ENCODE peak calls at places on chromosomes 5 and 9, in seven cellular contexts. One of them, this sample, is unnamed.

GRCh38 chr9:105415344-105415980 is 32.4 kb upstream of the FSD1L start:
- DNase-seq in fibroblast of pulmonary artery: peak; percentile 70
- DNase-seq in hepatocyte: peak; percentile 84
- DNase-seq in Calu3: peak; percentile 41
- DNase-seq in PC-9: peak; percentile 45
- DNase-seq in WTC11: peak; percentile 75
- DNase-seq in PC-3: peak; percentile 56
- DNase-seq in this sample: no peak

GRCh38 chr5:150562832-150563231 is 54.9 kb downstream of the NDST1 start:
- DNase-seq in Calu3: peak; percentile 68
- DNase-seq in fibroblast of pulmonary artery: peak; percentile 84
- DNase-seq in PC-3: peak; percentile 83
- DNase-seq in hepatocyte: peak; percentile 52
- DNase-seq in WTC11: peak; percentile 39
- DNase-seq in PC-9: peak; percentile 56
- DNase-seq in this sample: no peak

GRCh38 chr9:122386316-122386872 is 15.6 kb downstream of the PTGS1 start:
- DNase-seq in PC-9: no peak
- DNase-seq in WTC11: no peak
- DNase-seq in PC-3: no peak
- DNase-seq in hepatocyte: no peak
- DNase-seq in Calu3: no peak
- DNase-seq in fibroblast of pulmonary artery: no peak
- DNase-seq in this sample: peak; percentile 67

GRCh38 chr9:104780796-104781395 is 17.0 kb downstream of the NIPSNAP3B start:
- DNase-seq in hepatocyte: no peak
- DNase-seq in PC-3: peak; percentile 75
- DNase-seq in WTC11: no peak
- DNase-seq in PC-9: no peak
- DNase-seq in Calu3: peak; percentile 13
- DNase-seq in fibroblast of pulmonary artery: peak; percentile 49
- DNase-seq in this sample: no peak

GRCh38 chr5:154196955-154197652 is 6.6 kb downstream of the GALNT10 start:
- DNase-seq in Calu3: no peak
- DNase-seq in PC-3: no peak
- DNase-seq in hepatocyte: peak; percentile 65
- DNase-seq in fibroblast of pulmonary artery: peak; percentile 72
- DNase-seq in WTC11: no peak
- DNase-seq in PC-9: no peak
- DNase-seq in this sample: no peak

GRCh38 chr9:119026120-119026519 is 343.1 kb downstream of the BRINP1 start:
- DNase-seq in PC-3: no peak
- DNase-seq in fibroblast of pulmonary artery: no peak
- DNase-seq in hepatocyte: no peak
- DNase-seq in WTC11: no peak
- DNase-seq in Calu3: no peak
- DNase-seq in PC-9: no peak
- DNase-seq in this sample: no peak

GRCh38 chr5:173746050-173746449 is 129.6 kb upstream of the BOD1 start:
- DNase-seq in hepatocyte: no peak
- DNase-seq in fibroblast of pulmonary artery: no peak
- DNase-seq in PC-9: peak; percentile 52
- DNase-seq in Calu3: peak; percentile 41
- DNase-seq in WTC11: no peak
- DNase-seq in PC-3: peak; percentile 72
- DNase-seq in this sample: no peak

GRCh38 chr5:59607126-59607807 is 286.3 kb downstream of the PDE4D start:
- DNase-seq in fibroblast of pulmonary artery: no peak
- DNase-seq in PC-9: no peak
- DNase-seq in hepatocyte: no peak
- DNase-seq in PC-3: no peak
- DNase-seq in Calu3: no peak
- DNase-seq in WTC11: no peak
- DNase-seq in this sample: no peak

GRCh38 chr5:30749971-30750370 is 443.5 kb upstream of the CDH6 start:
- DNase-seq in Calu3: no peak
- DNase-seq in WTC11: no peak
- DNase-seq in PC-9: no peak
- DNase-seq in hepatocyte: no peak
- DNase-seq in fibroblast of pulmonary artery: no peak
- DNase-seq in PC-3: peak; percentile 16
- DNase-seq in this sample: no peak

GRCh38 chr5:61328791-61329617 is 3.1 kb upstream of the ZSWIM6 start:
- DNase-seq in WTC11: no peak
- DNase-seq in PC-3: no peak
- DNase-seq in fibroblast of pulmonary artery: no peak
- DNase-seq in Calu3: no peak
- DNase-seq in hepatocyte: no peak
- DNase-seq in PC-9: no peak
- DNase-seq in this sample: no peak

GRCh38 chr5:956941-957729 is 51.5 kb upstream of the NKD2 start:
- DNase-seq in Calu3: peak; percentile 65
- DNase-seq in hepatocyte: peak; percentile 67
- DNase-seq in fibroblast of pulmonary artery: peak; percentile 93
- DNase-seq in PC-3: peak; percentile 77
- DNase-seq in WTC11: peak; percentile 34
- DNase-seq in PC-9: peak; percentile 51
- DNase-seq in this sample: peak; percentile 87

GRCh38 chr9:124511426-124511840 is 4.2 kb upstream of the NR5A1 start:
- DNase-seq in fibroblast of pulmonary artery: no peak
- DNase-seq in PC-3: no peak
- DNase-seq in PC-9: no peak
- DNase-seq in WTC11: no peak
- DNase-seq in Calu3: no peak
- DNase-seq in hepatocyte: no peak
- DNase-seq in this sample: no peak

GRCh38 chr5:178454308-178454707 is 135.9 kb downstream of the COL23A1 start:
- DNase-seq in PC-9: no peak
- DNase-seq in PC-3: no peak
- DNase-seq in WTC11: no peak
- DNase-seq in Calu3: no peak
- DNase-seq in fibroblast of pulmonary artery: no peak
- DNase-seq in hepatocyte: no peak
- DNase-seq in this sample: no peak

GRCh38 chr5:31663519-31663918 is 24.6 kb downstream of the PDZD2 start:
- DNase-seq in hepatocyte: no peak
- DNase-seq in Calu3: no peak
- DNase-seq in fibroblast of pulmonary artery: peak; percentile 3
- DNase-seq in PC-3: peak; percentile 30
- DNase-seq in PC-9: no peak
- DNase-seq in WTC11: no peak
- DNase-seq in this sample: no peak

GRCh38 chr5:82176115-82176514 is 102.0 kb downstream of the RPS23 start:
- DNase-seq in WTC11: no peak
- DNase-seq in PC-3: peak; percentile 34
- DNase-seq in Calu3: no peak
- DNase-seq in hepatocyte: no peak
- DNase-seq in PC-9: no peak
- DNase-seq in fibroblast of pulmonary artery: peak; percentile 20
- DNase-seq in this sample: no peak

GRCh38 chr9:129073404-129073803 is 7.5 kb upstream of the DOLPP1 start:
- DNase-seq in Calu3: no peak
- DNase-seq in PC-9: no peak
- DNase-seq in PC-3: no peak
- DNase-seq in WTC11: no peak
- DNase-seq in fibroblast of pulmonary artery: no peak
- DNase-seq in hepatocyte: no peak
- DNase-seq in this sample: no peak

GRCh38 chr5:132949151-132949550 is 14.3 kb downstream of the AFF4 start:
- DNase-seq in hepatocyte: no peak
- DNase-seq in PC-9: no peak
- DNase-seq in WTC11: no peak
- DNase-seq in fibroblast of pulmonary artery: peak; percentile 30
- DNase-seq in Calu3: no peak
- DNase-seq in PC-3: no peak
- DNase-seq in this sample: no peak

GRCh38 chr9:36772449-36773370 is 200.0 kb downstream of the MELK start:
- DNase-seq in Calu3: no peak
- DNase-seq in WTC11: no peak
- DNase-seq in PC-3: peak; percentile 29
- DNase-seq in hepatocyte: peak; percentile 52
- DNase-seq in PC-9: no peak
- DNase-seq in fibroblast of pulmonary artery: peak; percentile 43
- DNase-seq in this sample: no peak

GRCh38 chr9:73141282-73141681 is 10.4 kb upstream of the ANXA1 start:
- DNase-seq in fibroblast of pulmonary artery: no peak
- DNase-seq in hepatocyte: no peak
- DNase-seq in PC-9: no peak
- DNase-seq in WTC11: no peak
- DNase-seq in PC-3: no peak
- DNase-seq in Calu3: no peak
- DNase-seq in this sample: no peak

GRCh38 chr5:4294878-4295277 is 699.2 kb downstream of the IRX1 start:
- DNase-seq in fibroblast of pulmonary artery: no peak
- DNase-seq in Calu3: no peak
- DNase-seq in WTC11: no peak
- DNase-seq in hepatocyte: no peak
- DNase-seq in PC-9: no peak
- DNase-seq in PC-3: no peak
- DNase-seq in this sample: no peak

GRCh38 chr5:31385774-31386537 is 145.9 kb downstream of the DROSHA start:
- DNase-seq in WTC11: no peak
- DNase-seq in fibroblast of pulmonary artery: no peak
- DNase-seq in Calu3: peak; percentile 34
- DNase-seq in hepatocyte: no peak
- DNase-seq in PC-9: peak; percentile 70
- DNase-seq in PC-3: peak; percentile 55
- DNase-seq in this sample: no peak

DNA sequence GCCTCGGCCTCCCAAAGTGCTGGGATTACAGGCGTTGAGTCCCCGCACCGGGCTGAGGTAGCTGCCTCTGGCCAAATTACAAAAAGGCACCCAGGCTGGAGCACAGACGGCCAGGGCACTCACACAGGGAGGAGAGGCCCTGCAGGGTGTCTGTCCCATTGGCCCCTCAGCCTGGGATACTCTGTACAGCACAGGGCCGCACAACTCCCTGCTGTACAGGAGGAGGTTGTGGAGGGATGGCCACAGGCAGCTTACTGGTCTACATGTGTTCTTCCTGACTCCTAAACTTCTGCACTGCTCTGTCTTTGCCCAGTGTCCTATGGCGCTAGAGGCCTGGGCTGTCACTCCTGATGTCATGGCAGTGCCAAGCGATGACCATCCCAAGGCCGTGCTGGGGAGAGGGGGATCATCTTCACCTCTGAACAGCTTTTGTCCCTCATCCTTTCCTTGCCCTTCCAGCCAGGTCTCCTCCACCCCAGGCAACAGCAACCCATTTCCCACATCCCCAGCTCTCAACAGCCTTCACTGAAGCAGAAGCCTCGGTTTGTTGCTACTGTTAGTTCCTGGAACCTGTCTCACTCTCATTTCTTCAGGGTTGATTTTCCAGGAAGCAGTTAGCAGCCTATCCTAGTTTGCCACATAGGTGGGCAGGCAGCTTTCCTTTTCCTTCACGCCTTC is 1.8 kb upstream of the CNOT6 start:
- DNase-seq in PC-3: no peak
- DNase-seq in WTC11: no peak
- DNase-seq in hepatocyte: no peak
- DNase-seq in PC-9: no peak
- DNase-seq in fibroblast of pulmonary artery: no peak
- DNase-seq in Calu3: no peak
- DNase-seq in this sample: no peak
- TF ChIP-seq CTCF in PC-3: no peak
- TF ChIP-seq CTCF in WTC11: no peak
- TF ChIP-seq CTCF in hepatocyte: no peak
- TF ChIP-seq CTCF in PC-9: no peak
- TF ChIP-seq CTCF in fibroblast of pulmonary artery: no peak
- TF ChIP-seq CTCF in Calu3: no peak
- TF ChIP-seq CTCF in this sample: no peak

DNA sequence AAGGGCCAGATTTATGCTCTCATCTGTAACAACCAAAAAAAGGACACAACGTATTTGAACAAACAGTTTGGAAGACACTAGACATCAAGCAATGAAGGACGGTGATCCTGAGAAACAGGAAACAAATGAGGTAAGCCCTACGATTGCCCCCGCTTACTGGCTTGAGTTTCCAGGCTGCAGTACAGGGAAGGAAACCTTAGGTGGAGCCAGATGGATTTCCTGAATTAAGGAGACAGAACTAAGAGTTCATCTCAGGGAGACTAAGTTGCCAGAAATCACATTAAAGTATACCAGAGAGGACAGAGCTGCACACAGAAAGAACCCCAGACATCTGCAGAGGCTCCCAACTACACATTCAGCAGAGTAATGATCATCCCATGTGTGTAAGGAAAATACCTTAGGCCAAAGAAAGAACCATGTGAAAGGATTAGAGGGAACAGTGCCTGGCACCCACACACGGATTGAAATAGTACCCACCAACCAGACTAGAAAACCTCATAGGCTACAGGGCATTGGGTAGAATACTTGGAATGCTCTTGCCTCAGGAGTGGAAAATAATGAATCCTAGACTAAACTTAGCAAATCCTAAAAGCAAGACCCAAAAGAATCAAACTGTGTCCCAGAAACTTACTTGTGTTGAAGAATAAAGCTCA is 99.3 kb upstream of the NIPBL start:
- DNase-seq in PC-9: peak; percentile 10
- DNase-seq in WTC11: peak; percentile 46
- DNase-seq in hepatocyte: peak; percentile 75
- DNase-seq in Calu3: peak; percentile 22
- DNase-seq in fibroblast of pulmonary artery: peak; percentile 53
- DNase-seq in PC-3: peak; percentile 49
- DNase-seq in this sample: no peak
- TF ChIP-seq CTCF in PC-9: peak; percentile 45
- TF ChIP-seq CTCF in WTC11: peak; percentile 21
- TF ChIP-seq CTCF in hepatocyte: peak; percentile 48
- TF ChIP-seq CTCF in Calu3: peak; percentile 13
- TF ChIP-seq CTCF in fibroblast of pulmonary artery: peak; percentile 55
- TF ChIP-seq CTCF in PC-3: peak; percentile 48
- TF ChIP-seq CTCF in this sample: peak; percentile 54

GRCh38 chr5:7094626-7095025 is 301.3 kb upstream of the ADCY2 start:
- DNase-seq in fibroblast of pulmonary artery: no peak
- DNase-seq in PC-3: peak; percentile 49
- DNase-seq in WTC11: peak; percentile 61
- DNase-seq in PC-9: peak; percentile 10
- DNase-seq in Calu3: no peak
- DNase-seq in hepatocyte: peak; percentile 65
- DNase-seq in this sample: no peak

DNA sequence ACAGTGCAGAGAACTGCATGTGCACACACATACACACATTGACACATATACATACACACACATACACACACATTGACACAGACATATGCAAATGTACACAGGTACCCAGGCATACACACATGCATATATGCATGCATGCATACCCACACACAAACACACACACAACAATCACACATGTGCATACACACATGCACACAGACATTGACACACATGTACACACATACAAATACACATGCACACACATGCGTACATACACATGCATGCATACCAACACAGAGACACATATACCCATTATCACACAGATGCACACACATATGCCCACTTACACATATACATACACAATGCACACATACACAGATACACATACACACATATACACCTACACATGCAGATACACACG is 299.6 kb upstream of the ADCY2 start:
- DNase-seq in WTC11: no peak
- DNase-seq in PC-3: no peak
- DNase-seq in Calu3: no peak
- DNase-seq in fibroblast of pulmonary artery: no peak
- DNase-seq in PC-9: no peak
- DNase-seq in hepatocyte: no peak
- DNase-seq in this sample: no peak
- TF ChIP-seq CTCF in WTC11: no peak
- TF ChIP-seq CTCF in PC-3: no peak
- TF ChIP-seq CTCF in Calu3: no peak
- TF ChIP-seq CTCF in fibroblast of pulmonary artery: no peak
- TF ChIP-seq CTCF in PC-9: no peak
- TF ChIP-seq CTCF in hepatocyte: no peak
- TF ChIP-seq CTCF in this sample: no peak

GRCh38 chr9:137227853-137228514 is 682 bp downstream of the RNF224 start:
- DNase-seq in WTC11: no peak
- DNase-seq in fibroblast of pulmonary artery: no peak
- DNase-seq in PC-3: no peak
- DNase-seq in Calu3: no peak
- DNase-seq in PC-9: peak; percentile 67
- DNase-seq in hepatocyte: no peak
- DNase-seq in this sample: no peak
- TF ChIP-seq CTCF in WTC11: no peak
- TF ChIP-seq CTCF in fibroblast of pulmonary artery: no peak
- TF ChIP-seq CTCF in PC-3: no peak
- TF ChIP-seq CTCF in Calu3: no peak
- TF ChIP-seq CTCF in PC-9: no peak
- TF ChIP-seq CTCF in hepatocyte: no peak
- TF ChIP-seq CTCF in this sample: no peak

This sample was measured in osteocyte.